ENCODE peak calls at places on chromosomes 12 and 14, in nine cellular contexts. A is nephron progenitor cell; B is NT2/D1; U is body of pancreas; E is KG1; K is left ventricle myocardium inferior; N is stimulated activated effector memory CD8-positive, alpha-beta T cell treated with anti-CD3 and anti-CD28 coated beads, Interleukin-12 subunit alpha, Interleukin-12 subunit beta, amount 100 ng/mL, for 72 hours; P is iPS-NIHi11; V is stimulated activated CD8-positive, alpha-beta memory T cell treated with anti-CD3 and anti-CD28 coated beads, Interleukin-4, amount 100 ng/mL, for 1 hour. Z is an unnamed sample.

GRCh38 chr12:53122961-53123468 is 19.7 kb downstream of the SOAT2 start:
- DNase-seq in A (no peak), B (no peak), U (no peak), E (no peak), K (no peak), N (no peak), P (peak; percentile 8), V (no peak), Z (no peak)

GRCh38 chr14:65827520-65827919 is 415.0 kb downstream of the FUT8 start:
- DNase-seq in A (no peak), B (no peak), U (no peak), E (no peak), K (no peak), N (no peak), P (no peak), V (no peak), Z (no peak)

GRCh38 chr12:34393821-34394150 is 371.5 kb downstream of the ALG10 start:
- DNase-seq in A (no peak), B (no peak), U (no peak), E (no peak), K (peak; percentile 5), N (peak; percentile 28), P (no peak), V (no peak), Z (no peak)

GRCh38 chr12:113471619-113472171 is at the start of gene LHX5:
- DNase-seq in A (no peak), B (no peak), U (no peak), E (no peak), K (no peak), N (no peak), P (no peak), V (no peak), Z (peak; percentile 17)

GRCh38 chr12:120538281-120539156 is 4.4 kb downstream of the RNF10 start:
- DNase-seq in A (no peak), B (no peak), U (peak; percentile 79), E (no peak), K (peak; percentile 73), N (no peak), P (no peak), V (no peak), Z (no peak)

GRCh38 chr12:27988594-27989233 is 16.2 kb upstream of the PTHLH start:
- DNase-seq in A (no peak), B (no peak), U (no peak), E (no peak), K (no peak), N (no peak), P (no peak), V (no peak), Z (no peak)

GRCh38 chr14:84298738-84299137 is 1231.2 kb upstream of the FLRT2 start:
- DNase-seq in A (no peak), B (no peak), U (no peak), E (no peak), K (no peak), N (no peak), P (no peak), V (no peak), Z (no peak)

GRCh38 chr12:13436182-13436581 is 239.7 kb downstream of the EMP1 start:
- DNase-seq in A (no peak), B (peak; percentile 48), U (no peak), E (no peak), K (no peak), N (no peak), P (no peak), V (no peak), Z (no peak)

GRCh38 chr12:71216725-71217579 is 59.2 kb upstream of the TSPAN8 start:
- DNase-seq in A (no peak), B (no peak), U (peak; percentile 65), E (peak; percentile 10), K (no peak), N (no peak), P (peak; percentile 38), V (no peak), Z (no peak)

GRCh38 chr14:77709412-77709811 is 1.5 kb downstream of the SLIRP start:
- DNase-seq in A (no peak), B (no peak), U (no peak), E (no peak), K (no peak), N (no peak), P (no peak), V (no peak), Z (no peak)

GRCh38 chr12:54853933-54854538 is at the start of gene MUCL1:
- DNase-seq in A (peak; percentile 65), B (peak; percentile 77), U (peak; percentile 63), E (peak; percentile 3), K (no peak), N (peak; percentile 86), P (peak; percentile 80), V (peak; percentile 41), Z (peak; percentile 13)

GRCh38 chr14:79419571-79420327 is 791.6 kb downstream of the DIO2 start:
- DNase-seq in A (no peak), B (no peak), U (no peak), E (no peak), K (no peak), N (no peak), P (no peak), V (no peak), Z (no peak)

GRCh38 chr14:101761881-101762529 is 496 bp downstream of the PPP2R5C start:
- DNase-seq in A (no peak), B (no peak), U (peak; percentile 64), E (no peak), K (peak; percentile 39), N (peak; percentile 78), P (peak; percentile 84), V (no peak), Z (peak; percentile 54)

GRCh38 chr12:19547258-19547657 is 108.0 kb downstream of the AEBP2 start:
- DNase-seq in A (no peak), B (no peak), U (no peak), E (no peak), K (no peak), N (no peak), P (no peak), V (no peak), Z (no peak)

GRCh38 chr12:106551410-106551809 is 31.4 kb upstream of the RFX4 start:
- DNase-seq in A (no peak), B (peak; percentile 28), U (no peak), E (no peak), K (no peak), N (no peak), P (no peak), V (no peak), Z (no peak)

GRCh38 chr14:87810711-87811110 is 182.3 kb downstream of the GALC start:
- DNase-seq in A (no peak), B (no peak), U (peak; percentile 6), E (no peak), K (no peak), N (no peak), P (no peak), V (no peak), Z (no peak)

GRCh38 chr12:121980211-121980891 is 41.3 kb upstream of the BCL7A start:
- DNase-seq in A (no peak), B (no peak), U (no peak), E (no peak), K (no peak), N (no peak), P (no peak), V (no peak), Z (peak; percentile 36)

GRCh38 chr12:47343684-47344567 is 264.2 kb upstream of the AMIGO2 start:
- DNase-seq in A (no peak), B (no peak), U (no peak), E (no peak), K (no peak), N (no peak), P (no peak), V (no peak), Z (no peak)

GRCh38 chr14:89340200-89340667 is 76.8 kb downstream of the FOXN3 start:
- DNase-seq in A (no peak), B (no peak), U (no peak), E (no peak), K (no peak), N (no peak), P (no peak), V (no peak), Z (no peak)

GRCh38 chr12:108854453-108855283 is 2.7 kb downstream of the SSH1 start:
- DNase-seq in A (no peak), B (no peak), U (peak; percentile 19), E (no peak), K (no peak), N (no peak), P (no peak), V (no peak), Z (no peak)

GRCh38 chr12:110635055-110635454 is 21.1 kb downstream of the TCTN1 start:
- DNase-seq in A (no peak), B (no peak), U (no peak), E (no peak), K (no peak), N (no peak), P (no peak), V (no peak), Z (no peak)

GRCh38 chr14:47674546-47675238 is 713 bp downstream of the MDGA2 start:
- DNase-seq in A (peak; percentile 62), B (no peak), U (no peak), E (no peak), K (no peak), N (no peak), P (peak; percentile 50), V (no peak), Z (peak; percentile 7)

GRCh38 chr12:91680864-91681263 is 464.8 kb downstream of the BTG1 start:
- DNase-seq in A (no peak), B (no peak), U (no peak), E (no peak), K (no peak), N (no peak), P (no peak), V (no peak), Z (no peak)

GRCh38 chr14:76591270-76591669 is 170.0 kb upstream of the VASH1 start:
- DNase-seq in A (peak; percentile 11), B (no peak), U (no peak), E (no peak), K (no peak), N (no peak), P (no peak), V (no peak), Z (no peak)

GRCh38 chr12:63149884-63150254 is 1.1 kb downstream of the AVPR1A start:
- DNase-seq in A (no peak), B (no peak), U (peak; percentile 5), E (no peak), K (no peak), N (no peak), P (peak; percentile 9), V (no peak), Z (no peak)

GRCh38 chr12:57517187-57517586 is 3.1 kb downstream of the DDIT3 start:
- DNase-seq in A (no peak), B (no peak), U (peak; percentile 17), E (no peak), K (no peak), N (no peak), P (no peak), V (no peak), Z (no peak)